ENCODE peak calls at places on chromosomes 6 and 20, in seven cellular contexts. X is GM12865, U is fibroblast of mammary gland, P is tibial artery, Y is fibroblast of the aortic adventitia, E is heart right ventricle, T is BE2C. V is an unnamed sample.

GRCh38 chr20:2236266-2236665 is 59.5 kb upstream of the TGM3 start:
- DNase-seq in U (no peak), E (no peak), T (no peak), Y (peak), X (no peak), P (no peak), V (no peak)

GRCh38 chr6:159190460-159190859 is 21.3 kb downstream of the FNDC1 start:
- DNase-seq in Y (no peak), E (no peak), X (no peak), P (no peak), T (no peak), U (no peak), V (no peak)

GRCh38 chr6:27168108-27168507 is 79.4 kb upstream of the PRSS16 start:
- DNase-seq in E (no peak), T (no peak), Y (peak), X (no peak), P (no peak), U (no peak), V (no peak)

GRCh38 chr20:54133434-54134427 is 40.1 kb downstream of the CYP24A1 start:
- DNase-seq in P (no peak), Y (no peak), T (no peak), U (peak), E (no peak), X (no peak), V (no peak)

GRCh38 chr6:105932440-105932839 is 153.7 kb upstream of the PRDM1 start:
- DNase-seq in X (no peak), E (no peak), T (no peak), P (no peak), U (no peak), Y (peak), V (no peak)

GRCh38 chr6:22350109-22350508 is 53.3 kb upstream of the PRL start:
- DNase-seq in E (no peak), Y (no peak), X (no peak), P (no peak), U (peak), T (no peak), V (no peak)

GRCh38 chr6:125612400-125612846 is 137.0 kb upstream of the HEY2 start:
- DNase-seq in P (no peak), Y (peak), T (no peak), U (no peak), E (no peak), X (no peak), V (no peak)

GRCh38 chr6:111743859-111744692 is 129.2 kb downstream of the FYN start:
- DNase-seq in U (peak), P (no peak), X (no peak), Y (peak), E (peak), T (peak), V (no peak)

GRCh38 chr6:128493877-128494276 is 26.5 kb downstream of the PTPRK start:
- DNase-seq in E (no peak), P (no peak), Y (no peak), T (no peak), U (no peak), X (peak), V (no peak)

GRCh38 chr20:37383229-37383989 is 37.5 kb downstream of the SRC start:
- DNase-seq in T (no peak), P (peak), E (no peak), Y (peak), U (peak), X (no peak), V (no peak)

GRCh38 chr6:15741405-15741804 is 78.6 kb upstream of the DTNBP1 start:
- DNase-seq in E (no peak), Y (no peak), U (no peak), P (no peak), T (no peak), X (no peak), V (no peak)

GRCh38 chr6:38215225-38215624 is 395.7 kb downstream of the ZFAND3 start:
- DNase-seq in X (no peak), P (no peak), U (no peak), T (no peak), Y (no peak), E (no peak), V (no peak)

GRCh38 chr20:24149881-24150307 is 161.3 kb upstream of the GGTLC1 start:
- DNase-seq in P (no peak), Y (no peak), E (peak), X (peak), U (no peak), T (peak), V (peak)

GRCh38 chr6:36545767-36546663 is 1.3 kb downstream of the STK38 start:
- DNase-seq in P (no peak), U (peak), T (no peak), X (peak), E (no peak), Y (peak), V (no peak)

DNA sequence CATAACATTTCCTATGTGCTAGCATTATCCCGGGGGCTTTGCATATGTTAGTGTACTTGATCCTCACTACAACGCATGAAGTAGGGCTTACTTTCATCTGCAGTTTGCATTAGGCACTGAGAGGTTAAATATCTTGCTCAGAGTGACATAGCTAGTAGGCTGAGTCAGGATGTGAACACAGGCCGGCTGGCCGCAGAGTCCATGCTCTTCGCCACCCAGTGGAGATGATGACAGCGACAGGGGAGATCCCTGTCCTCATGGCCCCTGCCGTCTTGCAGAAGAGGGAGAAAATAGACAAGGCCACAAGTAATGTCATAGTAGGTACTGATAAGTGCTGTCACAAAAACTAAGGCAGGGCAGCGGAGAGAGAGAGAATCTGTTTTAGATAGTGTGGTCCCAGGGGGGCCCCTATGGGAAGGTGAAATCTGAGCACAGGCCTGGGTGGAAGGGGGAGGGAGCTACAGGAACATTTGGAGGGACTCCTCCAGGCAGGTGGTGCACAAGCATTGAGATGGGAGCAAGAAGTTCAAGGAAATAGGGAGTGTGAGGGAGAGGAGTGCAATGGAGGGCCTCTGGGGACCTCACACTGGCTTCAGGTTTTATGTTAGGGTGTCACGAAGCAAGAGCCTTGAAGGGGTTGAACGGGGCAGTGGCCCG is 46.8 kb downstream of the LYRM4 start:
- DNase-seq in T (peak), Y (peak), U (peak), P (no peak), X (no peak), E (peak), V (no peak)
- TF ChIP-seq CTCF in T (no peak), Y (peak), U (peak), P (peak), X (no peak), E (peak), V (no peak)

GRCh38 chr20:20210327-20210726 is 157.6 kb upstream of the INSM1 start:
- DNase-seq in X (no peak), T (peak), E (peak), P (no peak), Y (no peak), U (peak), V (no peak)

GRCh38 chr20:20211274-20211987 is 156.5 kb upstream of the INSM1 start:
- DNase-seq in Y (no peak), U (peak), E (no peak), P (no peak), T (no peak), X (no peak), V (no peak)

GRCh38 chr20:20207872-20208271 is 155.5 kb downstream of the CFAP61 start:
- DNase-seq in U (no peak), E (no peak), T (no peak), Y (no peak), P (no peak), X (peak), V (no peak)

GRCh38 chr20:20210943-20211273 is 157.0 kb upstream of the INSM1 start:
- DNase-seq in U (no peak), X (no peak), Y (no peak), E (no peak), T (no peak), P (no peak), V (no peak)

DNA sequence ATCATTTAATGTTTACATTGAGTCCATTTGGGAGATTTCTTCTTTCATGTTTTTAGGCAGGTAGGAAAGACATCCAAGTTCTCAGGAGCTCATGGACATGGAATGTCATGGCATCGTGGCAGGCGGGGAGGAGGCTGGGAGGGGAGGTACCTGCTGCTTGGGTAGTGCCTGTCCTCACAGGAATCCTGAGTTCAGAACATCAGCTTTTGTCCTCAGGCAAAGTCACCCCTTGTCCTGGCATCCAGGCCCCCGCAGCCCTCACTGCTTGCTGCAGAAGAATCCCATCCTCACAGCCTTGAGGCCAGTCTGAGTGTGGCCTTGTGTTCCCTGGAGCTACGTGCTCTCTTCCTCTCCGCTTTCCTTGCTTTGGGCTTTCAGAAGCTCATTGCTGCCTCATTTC is 157.4 kb downstream of the CFAP61 start:
- DNase-seq in T (no peak), Y (no peak), U (no peak), P (no peak), E (no peak), X (no peak), V (no peak)
- TF ChIP-seq CTCF in T (no peak), Y (no peak), U (no peak), P (no peak), E (no peak), X (no peak), V (no peak)

DNA sequence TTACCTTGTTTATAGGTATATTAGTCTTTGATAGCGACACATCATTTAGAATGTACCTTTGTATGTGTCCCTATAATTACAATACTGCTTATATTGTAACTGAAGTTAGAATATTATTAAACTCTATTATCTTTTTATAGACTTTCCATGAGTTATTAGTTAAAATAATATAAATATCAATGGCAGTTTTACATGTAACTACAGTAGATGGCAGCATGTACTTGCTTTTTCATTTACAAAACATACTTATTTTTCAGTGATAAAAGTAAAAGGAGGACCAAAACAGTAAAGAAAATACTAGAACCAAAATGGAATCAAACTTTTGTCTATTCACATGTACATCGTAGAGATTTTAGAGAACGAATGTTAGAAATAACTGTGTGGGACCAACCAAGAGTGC is 364.3 kb downstream of the RIMS1 start:
- DNase-seq in Y (peak), E (no peak), T (no peak), U (peak), X (no peak), P (no peak), V (no peak)
- TF ChIP-seq CTCF in Y (no peak), E (no peak), T (no peak), U (no peak), X (no peak), P (no peak), V (no peak)

DNA sequence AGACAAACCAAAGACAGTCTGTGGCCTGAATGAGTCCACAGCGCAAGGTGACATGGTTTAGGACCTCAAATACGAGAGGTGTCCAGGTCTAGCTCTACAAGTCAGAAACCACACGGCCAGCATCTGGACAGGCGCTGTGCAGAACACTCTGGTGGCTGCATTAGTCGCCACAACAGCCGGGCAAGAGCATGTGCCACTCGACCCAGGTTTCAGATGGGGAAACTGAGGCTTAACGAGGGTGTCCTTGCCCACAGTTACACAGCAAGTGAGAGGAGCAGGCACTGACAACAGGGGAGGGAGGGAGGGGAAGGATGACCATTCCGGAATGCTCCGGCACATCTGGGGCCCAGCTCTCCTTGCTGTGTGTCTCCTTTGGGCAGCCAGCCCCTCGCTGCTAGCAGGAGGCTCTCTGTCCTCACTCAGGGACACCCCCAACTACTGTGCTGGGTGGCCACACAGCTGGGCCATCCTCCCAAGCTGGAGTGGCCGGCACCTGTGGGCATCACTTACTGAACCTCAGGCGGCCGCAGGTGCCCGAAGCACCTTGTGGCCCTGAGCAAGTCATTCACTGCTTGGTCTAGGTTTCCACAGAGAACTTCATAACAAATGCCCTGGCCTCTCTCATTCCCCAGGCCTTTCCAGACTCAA is 6.6 kb downstream of the DLL1 start:
- DNase-seq in X (no peak), E (no peak), Y (no peak), P (no peak), U (no peak), T (no peak), V (no peak)
- TF ChIP-seq CTCF in X (no peak), E (no peak), Y (no peak), P (no peak), U (no peak), T (no peak), V (no peak)

GRCh38 chr6:157380779-157381561 is at the start of gene ZDHHC14:
- DNase-seq in U (peak), P (peak), X (peak), T (peak), E (peak), Y (peak), V (peak)

GRCh38 chr6:157383471-157383870 is 2.5 kb downstream of the ZDHHC14 start:
- DNase-seq in T (no peak), E (no peak), Y (no peak), X (no peak), U (no peak), P (no peak), V (no peak)

GRCh38 chr6:157379656-157380457 is 1.1 kb upstream of the ZDHHC14 start:
- DNase-seq in X (peak), P (peak), E (peak), U (peak), Y (peak), T (peak), V (peak)

GRCh38 chr6:157380458-157380778 is 572 bp upstream of the ZDHHC14 start:
- DNase-seq in X (peak), Y (no peak), T (no peak), E (no peak), U (no peak), P (no peak), V (no peak)

GRCh38 chr6:157381631-157382621 is 936 bp downstream of the ZDHHC14 start:
- DNase-seq in Y (peak), X (peak), P (peak), T (peak), E (peak), U (peak), V (peak)
- TF ChIP-seq CTCF in Y (peak), X (peak), P (no peak), T (no peak), E (peak), U (no peak), V (no peak)

DNA sequence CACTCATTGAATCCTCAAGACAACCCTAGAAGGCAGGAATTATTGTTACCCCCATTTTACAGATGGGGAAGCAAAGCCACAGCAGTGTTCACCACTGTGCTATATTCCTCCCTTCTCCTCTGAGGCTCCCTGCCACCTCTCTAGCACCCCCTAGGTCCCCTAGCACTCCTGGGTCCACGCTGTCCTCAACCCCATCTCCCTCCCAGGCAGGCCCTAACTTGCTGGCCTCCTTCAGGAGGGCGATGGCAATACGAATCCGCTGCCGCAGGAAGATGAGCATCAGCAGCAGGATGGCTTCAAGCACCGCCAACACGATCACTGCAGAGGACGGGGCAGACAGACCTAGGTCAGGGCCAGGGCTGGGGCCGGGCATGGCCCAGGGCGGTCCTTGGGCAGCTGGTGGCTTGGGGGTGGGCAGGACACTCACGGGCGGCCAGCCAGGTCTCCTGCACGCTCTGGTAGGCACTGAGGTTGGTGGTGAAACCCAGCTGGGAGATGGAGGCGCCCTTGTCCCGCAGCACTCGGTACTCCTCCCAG is 7.8 kb upstream of the NEU1 start:
- DNase-seq in U (no peak), X (no peak), E (no peak), T (no peak), Y (no peak), P (no peak), V (no peak)
- TF ChIP-seq CTCF in U (no peak), X (no peak), E (no peak), T (peak), Y (no peak), P (no peak), V (no peak)

V was measured in nephron progenitor cell.